ENCODE peak calls at places on chromosomes 4 and X, in ten cellular contexts. H, R, K, D, Y, L, V, N, G and T are unnamed samples.

GRCh38 chr4:61200195-61200990 is at the start of gene ADGRL3:
- DNase-seq in V (peak; percentile 56), R (no peak), H (peak; percentile 42), D (peak; percentile 42), Y (no peak), G (no peak), K (no peak), N (no peak), L (no peak), T (peak; percentile 43)

GRCh38 chr4:100591156-100591876 is 73.5 kb upstream of the EMCN start:
- DNase-seq in Y (no peak), R (no peak), G (no peak), H (peak; percentile 9), N (no peak), V (no peak), K (no peak), D (no peak), L (no peak), T (no peak)

GRCh38 chrX:130878350-130879341 is 24.4 kb downstream of the ENOX2 start:
- DNase-seq in Y (no peak), V (peak; percentile 88), D (peak; percentile 85), R (peak; percentile 81), H (peak; percentile 91), G (no peak), K (no peak), L (no peak), N (peak; percentile 62), T (peak; percentile 52)

GRCh38 chr4:170008801-170009200 is 17.4 kb downstream of the MFAP3L start:
- DNase-seq in N (no peak), Y (no peak), G (no peak), V (no peak), R (no peak), H (no peak), L (no peak), K (no peak), D (no peak), T (no peak)

GRCh38 chrX:49756692-49757091 is 60.9 kb upstream of the PAGE1 start:
- DNase-seq in D (no peak), V (no peak), G (no peak), Y (no peak), H (no peak), L (no peak), N (no peak), R (no peak), K (no peak), T (no peak)

GRCh38 chr4:134144337-134144736 is 57.3 kb downstream of the PABPC4L start:
- DNase-seq in D (no peak), L (no peak), V (no peak), H (no peak), K (no peak), N (no peak), Y (no peak), G (no peak), R (no peak), T (no peak)

GRCh38 chrX:68045008-68045577 is 388.2 kb downstream of the OPHN1 start:
- DNase-seq in G (no peak), R (no peak), H (no peak), D (no peak), N (no peak), V (no peak), L (no peak), K (no peak), Y (no peak), T (peak; percentile 9)

GRCh38 chrX:16528620-16529019 is 121.3 kb upstream of the S100G start:
- DNase-seq in G (no peak), H (no peak), D (no peak), N (no peak), R (no peak), K (peak; percentile 2), Y (no peak), L (no peak), V (no peak), T (no peak)

GRCh38 chrX:8748855-8749254 is 16.9 kb upstream of the ANOS1 start:
- DNase-seq in Y (peak; percentile 43), R (peak; percentile 39), D (peak; percentile 52), L (no peak), V (peak; percentile 34), K (no peak), H (peak; percentile 52), G (no peak), N (no peak), T (peak; percentile 55)

GRCh38 chr4:127533028-127533700 is 99.6 kb upstream of the INTU start:
- DNase-seq in G (no peak), K (no peak), H (peak; percentile 57), R (no peak), D (no peak), N (no peak), V (no peak), Y (no peak), L (no peak), T (no peak)

GRCh38 chr4:150476776-150477175 is 105.2 kb upstream of the MAB21L2 start:
- DNase-seq in L (no peak), V (no peak), K (no peak), Y (no peak), D (peak; percentile 57), H (no peak), N (no peak), G (no peak), R (no peak), T (no peak)

GRCh38 chr4:147714575-147715401 is 17.1 kb upstream of the ARHGAP10 start:
- DNase-seq in D (peak; percentile 71), H (peak; percentile 84), G (no peak), V (peak; percentile 89), K (no peak), L (no peak), N (peak; percentile 79), Y (no peak), R (peak; percentile 38), T (peak; percentile 84)

GRCh38 chrX:112841820-112842157 is 1.2 kb upstream of the AMOT start:
- DNase-seq in L (no peak), V (no peak), N (no peak), R (no peak), H (no peak), G (no peak), D (no peak), K (no peak), Y (no peak), T (no peak)

GRCh38 chr4:150308824-150309472 is 230.7 kb downstream of the DCLK2 start:
- DNase-seq in N (no peak), R (peak; percentile 38), L (no peak), H (peak; percentile 49), K (no peak), D (peak; percentile 85), G (no peak), V (peak; percentile 83), Y (no peak), T (no peak)

GRCh38 chrX:154378799-154379568 is at the start of gene EMD:
- DNase-seq in Y (peak; percentile 66), L (peak; percentile 95), H (peak; percentile 98), R (peak; percentile 90), N (peak; percentile 74), D (peak; percentile 97), G (peak; percentile 91), V (peak; percentile 97), K (peak; percentile 91), T (peak; percentile 84)

GRCh38 chr4:85952518-85952917 is 407.3 kb downstream of the MAPK10 start:
- DNase-seq in D (peak; percentile 48), V (peak; percentile 88), R (no peak), Y (no peak), G (no peak), K (no peak), N (no peak), H (peak; percentile 87), L (no peak), T (no peak)

GRCh38 chrX:120334603-120335002 is 23.3 kb upstream of the TMEM255A start:
- DNase-seq in Y (no peak), H (no peak), L (no peak), N (no peak), V (no peak), K (no peak), G (no peak), R (no peak), D (no peak), T (no peak)

GRCh38 chr4:26557164-26557563 is 26.7 kb upstream of the TBC1D19 start:
- DNase-seq in K (no peak), D (peak; percentile 11), G (no peak), H (peak; percentile 51), V (peak; percentile 92), L (no peak), R (no peak), N (peak; percentile 98), Y (no peak), T (peak; percentile 93)

GRCh38 chr4:170988446-170988845 is 824.8 kb upstream of the GALNTL6 start:
- DNase-seq in L (no peak), G (no peak), Y (no peak), K (no peak), D (no peak), H (no peak), V (no peak), N (no peak), R (no peak), T (no peak)

GRCh38 chrX:77442728-77443127 is 4.5 kb upstream of the FGF16 start:
- DNase-seq in D (peak; percentile 80), K (no peak), R (peak; percentile 1), G (no peak), L (no peak), H (peak; percentile 67), V (peak; percentile 79), N (peak; percentile 36), Y (peak; percentile 11), T (peak; percentile 49)

GRCh38 chr4:156820931-156821330 is 150.7 kb downstream of the PDGFC start:
- DNase-seq in Y (no peak), V (peak; percentile 50), R (no peak), N (no peak), H (peak; percentile 36), D (no peak), K (no peak), G (no peak), L (no peak), T (no peak)

GRCh38 chr4:77050962-77051361 is 24.8 kb downstream of the CCNI start:
- DNase-seq in D (no peak), G (no peak), N (no peak), V (no peak), L (no peak), K (no peak), R (no peak), Y (no peak), H (no peak), T (no peak)

GRCh38 chr4:84159767-84160166 is 339.3 kb downstream of the NKX6-1 start:
- DNase-seq in V (no peak), H (no peak), D (peak; percentile 13), N (no peak), K (no peak), L (no peak), G (no peak), R (peak; percentile 8), Y (no peak), T (no peak)

GRCh38 chr4:142818476-142818875 is 27.6 kb downstream of the INPP4B start:
- DNase-seq in K (no peak), Y (no peak), H (peak; percentile 10), D (no peak), G (no peak), V (no peak), L (no peak), N (no peak), R (no peak), T (no peak)

GRCh38 chr4:116320859-116321258 is 764.5 kb downstream of the TRAM1L1 start:
- DNase-seq in Y (no peak), D (no peak), G (no peak), R (no peak), L (no peak), K (no peak), N (no peak), V (no peak), H (no peak), T (no peak)

GRCh38 chrX:53233536-53233935 is 8.5 kb upstream of the KDM5C start:
- DNase-seq in K (no peak), G (no peak), H (no peak), Y (no peak), R (no peak), V (no peak), D (no peak), L (no peak), N (no peak), T (no peak)

GRCh38 chr4:69025999-69026387 is 70.3 kb upstream of the UGT2B7 start:
- DNase-seq in L (no peak), D (no peak), R (no peak), K (no peak), V (no peak), H (no peak), N (no peak), G (no peak), Y (no peak), T (no peak)

GRCh38 chrX:12975999-12976558 is 1.2 kb downstream of the TMSB4X start:
- DNase-seq in H (peak; percentile 54), D (peak; percentile 34), Y (peak; percentile 55), K (no peak), G (no peak), V (peak; percentile 47), N (no peak), R (peak; percentile 42), L (no peak), T (peak; percentile 44)